ENCODE peak calls at places on chromosomes 6 and 20, in seven cellular contexts. One of them, this sample, is unnamed.

GRCh38 chr20:19397676-19398075 is 185.2 kb downstream of the SLC24A3 start:
- DNase-seq in naive thymus-derived CD8-positive, alpha-beta T cell: no peak
- DNase-seq in left ventricle myocardium superior: no peak
- DNase-seq in BE2C: no peak
- DNase-seq in GM13976: no peak
- DNase-seq in H7: no peak
- DNase-seq in LoVo: no peak
- DNase-seq in this sample: no peak

GRCh38 chr20:44207066-44207723 is 3.4 kb downstream of the OSER1 start:
- DNase-seq in naive thymus-derived CD8-positive, alpha-beta T cell: no peak
- DNase-seq in BE2C: no peak
- DNase-seq in H7: no peak
- DNase-seq in LoVo: no peak
- DNase-seq in left ventricle myocardium superior: no peak
- DNase-seq in GM13976: no peak
- DNase-seq in this sample: no peak

GRCh38 chr6:151325075-151326050 is 66.0 kb downstream of the ZBTB2 start:
- DNase-seq in GM13976: no peak
- DNase-seq in LoVo: peak
- DNase-seq in H7: peak
- DNase-seq in BE2C: peak
- DNase-seq in left ventricle myocardium superior: peak
- DNase-seq in naive thymus-derived CD8-positive, alpha-beta T cell: no peak
- DNase-seq in this sample: peak

GRCh38 chr6:168407842-168408241 is 33.1 kb upstream of the SMOC2 start:
- DNase-seq in H7: no peak
- DNase-seq in GM13976: no peak
- DNase-seq in LoVo: no peak
- DNase-seq in BE2C: no peak
- DNase-seq in left ventricle myocardium superior: no peak
- DNase-seq in naive thymus-derived CD8-positive, alpha-beta T cell: no peak
- DNase-seq in this sample: no peak

GRCh38 chr6:30722280-30723112 is 2.3 kb downstream of the TUBB start:
- DNase-seq in LoVo: peak
- DNase-seq in BE2C: peak
- DNase-seq in H7: peak
- DNase-seq in naive thymus-derived CD8-positive, alpha-beta T cell: peak
- DNase-seq in GM13976: peak
- DNase-seq in left ventricle myocardium superior: peak
- DNase-seq in this sample: peak

GRCh38 chr6:34161857-34162515 is 16.1 kb upstream of the GRM4 start:
- DNase-seq in LoVo: no peak
- DNase-seq in H7: peak
- DNase-seq in GM13976: no peak
- DNase-seq in BE2C: no peak
- DNase-seq in left ventricle myocardium superior: no peak
- DNase-seq in naive thymus-derived CD8-positive, alpha-beta T cell: no peak
- DNase-seq in this sample: peak

GRCh38 chr20:9279905-9280304 is 211.0 kb downstream of the PLCB4 start:
- DNase-seq in LoVo: no peak
- DNase-seq in H7: no peak
- DNase-seq in GM13976: no peak
- DNase-seq in left ventricle myocardium superior: no peak
- DNase-seq in naive thymus-derived CD8-positive, alpha-beta T cell: no peak
- DNase-seq in BE2C: no peak
- DNase-seq in this sample: no peak

GRCh38 chr20:46648903-46649649 is 2.2 kb downstream of the SLC13A3 start:
- DNase-seq in LoVo: no peak
- DNase-seq in GM13976: no peak
- DNase-seq in naive thymus-derived CD8-positive, alpha-beta T cell: no peak
- DNase-seq in left ventricle myocardium superior: no peak
- DNase-seq in BE2C: no peak
- DNase-seq in H7: no peak
- DNase-seq in this sample: peak

GRCh38 chr6:50610562-50610961 is 102.8 kb upstream of the TFAP2D start:
- DNase-seq in naive thymus-derived CD8-positive, alpha-beta T cell: no peak
- DNase-seq in LoVo: no peak
- DNase-seq in left ventricle myocardium superior: no peak
- DNase-seq in H7: no peak
- DNase-seq in BE2C: no peak
- DNase-seq in GM13976: no peak
- DNase-seq in this sample: no peak